ENCODE peak calls at places on chromosomes 6 and 20, in four cellular contexts. One of them, this sample, is unnamed.

GRCh38 chr6:27176096-27176495 is 71.4 kb upstream of the PRSS16 start:
- DNase-seq in T-helper 2 cell: no peak
- DNase-seq in right lobe of liver: no peak
- DNase-seq in activated naive CD4-positive, alpha-beta T cell: no peak
- DNase-seq in this sample: no peak

GRCh38 chr20:60986757-60987156 is 265.3 kb upstream of the CDH4 start:
- DNase-seq in T-helper 2 cell: no peak
- DNase-seq in right lobe of liver: no peak
- DNase-seq in activated naive CD4-positive, alpha-beta T cell: no peak
- DNase-seq in this sample: no peak

GRCh38 chr20:44097521-44098255 is 89.3 kb downstream of the JPH2 start:
- DNase-seq in activated naive CD4-positive, alpha-beta T cell: no peak
- DNase-seq in T-helper 2 cell: no peak
- DNase-seq in right lobe of liver: no peak
- DNase-seq in this sample: no peak

GRCh38 chr6:49423817-49424216 is 39.2 kb downstream of the MMUT start:
- DNase-seq in T-helper 2 cell: no peak
- DNase-seq in right lobe of liver: no peak
- DNase-seq in activated naive CD4-positive, alpha-beta T cell: no peak
- DNase-seq in this sample: no peak

GRCh38 chr6:142744836-142745235 is 200.1 kb downstream of the HIVEP2 start:
- DNase-seq in right lobe of liver: no peak
- DNase-seq in activated naive CD4-positive, alpha-beta T cell: no peak
- DNase-seq in T-helper 2 cell: no peak
- DNase-seq in this sample: no peak

GRCh38 chr6:116049381-116049780 is 11.3 kb downstream of the FRK start:
- DNase-seq in T-helper 2 cell: no peak
- DNase-seq in activated naive CD4-positive, alpha-beta T cell: no peak
- DNase-seq in right lobe of liver: no peak
- DNase-seq in this sample: no peak

GRCh38 chr20:63049191-63049518 is 42.4 kb upstream of the BHLHE23 start:
- DNase-seq in right lobe of liver: no peak
- DNase-seq in T-helper 2 cell: no peak
- DNase-seq in activated naive CD4-positive, alpha-beta T cell: no peak
- DNase-seq in this sample: no peak

GRCh38 chr20:23035731-23036130 is 619 bp downstream of the SSTR4 start:
- DNase-seq in right lobe of liver: no peak
- DNase-seq in T-helper 2 cell: no peak
- DNase-seq in activated naive CD4-positive, alpha-beta T cell: no peak
- DNase-seq in this sample: no peak

GRCh38 chr20:63520939-63521601 is 505 bp downstream of the PPDPF start:
- DNase-seq in activated naive CD4-positive, alpha-beta T cell: peak; percentile 75
- DNase-seq in T-helper 2 cell: peak; percentile 55
- DNase-seq in right lobe of liver: peak; percentile 77
- DNase-seq in this sample: peak; percentile 51

GRCh38 chr6:56795852-56796532 is 153.3 kb upstream of the DST start:
- DNase-seq in activated naive CD4-positive, alpha-beta T cell: no peak
- DNase-seq in right lobe of liver: no peak
- DNase-seq in T-helper 2 cell: no peak
- DNase-seq in this sample: no peak

GRCh38 chr6:29447670-29448069 is 8.6 kb downstream of the OR10C1 start:
- DNase-seq in right lobe of liver: no peak
- DNase-seq in T-helper 2 cell: no peak
- DNase-seq in activated naive CD4-positive, alpha-beta T cell: no peak
- DNase-seq in this sample: no peak

This sample was measured in tibial nerve.